ENCODE peak calls at places on chromosomes 13 and 19, in five cellular contexts. I, T, E, S and W are unnamed samples. For H3K36me3, the result is how much of the 10 kb centered on the place peaks cover.

GRCh38 chr13:73179906-73180305 is 121.1 kb downstream of the KLF5 start:
- DNase-seq in I (no peak), T (no peak), E (no peak), S (no peak), W (no peak)

GRCh38 chr13:104106705-104107393 is 1040.6 kb upstream of the SLC10A2 start:
- DNase-seq in I (peak), T (no peak), E (no peak), S (no peak), W (no peak)

GRCh38 chr13:93525087-93525486 is 298.5 kb downstream of the GPC6 start:
- DNase-seq in I (no peak), T (no peak), E (no peak), S (no peak), W (no peak)

GRCh38 chr13:45297456-45298205 is 43.4 kb downstream of the TPT1 start:
- DNase-seq in I (no peak), T (no peak), E (no peak), S (no peak), W (no peak)

GRCh38 chr19:23896912-23897311 is 17.8 kb upstream of the ZNF726 start:
- DNase-seq in I (no peak), T (no peak), E (no peak), S (no peak), W (no peak)

GRCh38 chr19:3397266-3398022 is 31.1 kb downstream of the NFIC start:
- DNase-seq in I (peak), T (no peak), E (no peak), S (peak), W (peak)

GRCh38 chr13:73061478-73062275 is 2.9 kb downstream of the KLF5 start:
- DNase-seq in I (peak), T (no peak), E (peak), S (peak), W (no peak)

GRCh38 chr19:12969292-12969988 is at the start of gene DAND5:
- DNase-seq in I (no peak), T (no peak), E (no peak), S (no peak), W (peak)

GRCh38 chr13:92175330-92175729 is 776.9 kb downstream of the GPC5 start:
- DNase-seq in I (peak), T (no peak), E (no peak), S (peak), W (no peak)

GRCh38 chr19:33159893-33160292 is 28.0 kb downstream of the WDR88 start:
- DNase-seq in I (no peak), T (no peak), E (peak), S (no peak), W (no peak)

GRCh38 chr19:50750010-50750409 is 20.3 kb upstream of the GPR32 start:
- DNase-seq in I (no peak), T (no peak), E (no peak), S (no peak), W (no peak)

GRCh38 chr19:31279436-31279765 is 69.8 kb downstream of the TSHZ3 start:
- DNase-seq in I (no peak), T (no peak), E (peak), S (no peak), W (no peak)

GRCh38 chr13:32969516-32969941 is 46.7 kb upstream of the KL start:
- DNase-seq in I (no peak), T (no peak), E (no peak), S (no peak), W (no peak)

GRCh38 chr13:104831823-104832222 is 1703.6 kb downstream of the EFNB2 start:
- DNase-seq in I (no peak), T (no peak), E (no peak), S (no peak), W (no peak)

GRCh38 chr13:18951412-18951811 is 230.2 kb downstream of the TUBA3C start:
- DNase-seq in I (no peak), T (no peak), E (peak), S (no peak), W (no peak)

GRCh38 chr19:27652281-27652680 is 1560.7 kb downstream of the UQCRFS1 start:
- DNase-seq in I (no peak), T (no peak), E (no peak), S (no peak), W (no peak)

GRCh38 chr13:39107484-39108040 is 69.3 kb downstream of the NHLRC3 start:
- DNase-seq in I (no peak), T (no peak), E (no peak), S (no peak), W (no peak)

GRCh38 chr19:17504456-17504855 is 7.0 kb upstream of the PGLS start:
- DNase-seq in I (no peak), T (no peak), E (no peak), S (no peak), W (no peak)

GRCh38 chr19:17332677-17333581 is 1.7 kb downstream of the ANO8 start:
- DNase-seq in I (peak), T (no peak), E (peak), S (no peak), W (no peak)

GRCh38 chr19:51368366-51369282 is at the start of gene CLDND2:
- DNase-seq in I (no peak), T (no peak), E (no peak), S (no peak), W (no peak)

GRCh38 chr19:50290011-50290410 is 39.2 kb downstream of the KCNC3 start:
- DNase-seq in I (no peak), T (no peak), E (no peak), S (no peak), W (no peak)

GRCh38 chr19:51372649-51373504 is at the start of gene NKG7:
- DNase-seq in I (no peak), T (peak), E (peak), S (no peak), W (no peak)

DNA sequence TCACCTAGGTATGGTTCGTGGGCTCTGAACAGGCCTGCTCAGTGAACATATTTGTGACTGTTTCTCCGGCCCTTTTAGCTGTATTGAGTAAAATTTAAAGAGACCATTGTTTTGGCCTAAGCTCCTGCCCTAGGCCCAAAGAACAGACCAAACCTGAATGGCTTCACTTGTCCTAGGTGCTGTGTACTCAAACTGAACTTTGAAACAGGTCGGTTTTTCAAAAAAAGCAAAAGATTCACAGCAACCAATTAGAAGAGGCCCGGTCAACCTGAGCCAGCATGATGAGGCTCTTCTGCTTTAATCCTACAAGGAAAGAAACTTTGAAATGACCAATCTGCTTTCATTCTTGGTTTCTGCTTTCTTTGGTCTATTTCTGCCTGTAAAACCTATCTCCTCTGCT is 50.6 kb downstream of the USPL1 start:
- DNase-seq in I (no peak), T (no peak), E (no peak), S (no peak), W (no peak)
- H3K36me3 ChIP-seq in I (under half), T (under half), E (under half), S (under half), W (under half)

DNA sequence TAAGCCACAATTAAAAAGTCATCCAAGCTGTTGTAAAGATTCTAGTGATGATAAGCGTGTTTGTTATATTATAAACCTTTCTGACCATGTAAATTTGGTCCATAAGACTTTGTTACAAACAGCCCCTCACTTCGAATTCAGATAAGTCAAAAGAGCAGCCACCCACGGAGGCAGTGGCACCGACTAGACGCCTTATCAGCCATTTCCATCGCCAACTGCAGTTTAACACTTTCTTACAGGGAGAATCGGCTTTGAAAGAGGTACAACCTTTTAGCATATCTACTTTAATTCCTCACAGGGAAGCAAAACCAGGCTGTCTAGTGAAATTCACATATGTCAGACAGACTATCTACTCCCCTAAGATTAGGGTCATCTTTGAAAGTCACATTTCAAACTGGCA is 47.5 kb downstream of the SOX21 start:
- DNase-seq in I (no peak), T (no peak), E (no peak), S (no peak), W (no peak)
- H3K36me3 ChIP-seq in I (under half), T (under half), E (under half), S (under half), W (under half)

GRCh38 chr13:31674056-31674455 is 65.3 kb upstream of the RXFP2 start:
- DNase-seq in I (no peak), T (no peak), E (no peak), S (no peak), W (no peak)
- H3K36me3 ChIP-seq in I (under half), T (under half), E (under half), S (under half), W (under half)

GRCh38 chr13:26213345-26213744 is 8.8 kb downstream of the RNF6 start:
- DNase-seq in I (no peak), T (no peak), E (no peak), S (no peak), W (no peak)

GRCh38 chr13:26219726-26220125 is 2.4 kb downstream of the RNF6 start:
- DNase-seq in I (peak), T (no peak), E (no peak), S (no peak), W (no peak)

GRCh38 chr13:26216042-26216441 is 6.1 kb downstream of the RNF6 start:
- DNase-seq in I (no peak), T (no peak), E (no peak), S (no peak), W (no peak)

GRCh38 chr13:26208292-26208691 is 13.8 kb downstream of the RNF6 start:
- DNase-seq in I (no peak), T (no peak), E (no peak), S (no peak), W (no peak)

DNA sequence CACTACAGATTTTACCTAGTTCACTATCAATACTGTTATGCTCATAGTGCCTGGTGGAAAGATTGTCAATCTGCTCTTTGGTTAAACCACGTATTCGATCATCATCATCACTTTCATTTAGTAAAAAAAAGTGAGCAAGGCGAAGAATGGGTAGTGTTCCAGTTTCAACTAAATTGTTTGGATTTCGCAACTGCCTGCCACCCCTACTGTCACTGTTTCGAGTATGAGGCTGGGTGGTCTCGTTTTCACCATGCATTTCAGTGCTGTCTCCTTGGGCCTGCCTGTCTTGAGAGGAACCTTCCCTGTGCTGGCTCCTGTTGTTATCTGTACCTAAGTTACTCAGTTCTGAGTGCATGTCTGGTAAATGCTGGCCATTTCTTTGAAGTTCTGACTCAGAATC is 8.1 kb downstream of the RNF6 start:
- DNase-seq in I (no peak), T (no peak), E (no peak), S (no peak), W (no peak)
- H3K36me3 ChIP-seq in I (under half), T (under half), E (half or more), S (under half), W (half or more)

DNA sequence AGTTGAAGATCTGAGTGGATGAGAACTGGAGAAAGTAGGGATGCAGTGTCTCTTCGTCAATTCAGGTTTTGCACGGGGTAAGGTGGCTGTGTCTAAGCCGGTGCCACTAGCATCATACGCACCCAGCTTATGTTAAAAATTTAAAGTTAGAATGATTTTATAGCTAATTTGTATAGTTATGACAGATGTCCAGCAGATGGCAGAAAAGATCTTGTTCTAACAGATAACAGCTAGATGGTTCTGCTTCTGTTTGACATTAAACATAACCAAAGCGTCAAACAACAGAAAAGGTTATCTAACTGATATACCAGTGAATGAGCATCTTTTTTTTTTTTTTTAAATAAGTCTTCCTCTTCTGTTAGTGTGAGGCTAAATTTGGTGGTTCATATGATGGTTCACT is 18.8 kb upstream of the EDDM13 start:
- DNase-seq in I (peak), T (no peak), E (no peak), S (no peak), W (no peak)
- H3K36me3 ChIP-seq in I (under half), T (under half), E (under half), S (under half), W (under half)

DNA sequence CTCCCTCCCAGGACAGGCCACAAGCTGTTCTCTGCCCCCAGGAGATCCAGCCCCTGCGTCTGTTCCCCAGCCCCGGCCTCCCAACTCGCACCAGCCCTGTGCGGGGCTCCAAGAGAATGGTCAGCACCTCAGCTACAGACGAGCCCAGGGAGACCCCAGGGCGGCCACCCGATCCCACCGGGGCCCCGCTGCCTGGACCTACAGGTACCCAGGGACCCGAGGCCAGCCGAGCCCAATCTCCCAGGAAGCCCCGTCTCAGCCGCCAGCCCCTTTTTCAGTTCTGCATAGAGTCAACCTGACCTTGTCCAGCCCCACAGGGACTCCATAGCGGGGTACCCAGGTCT is 5.9 kb downstream of the PNPLA6 start:
- DNase-seq in I (no peak), T (no peak), E (no peak), S (no peak), W (no peak)
- H3K36me3 ChIP-seq in I (under half), T (under half), E (half or more), S (under half), W (half or more)

GRCh38 chr19:10921909-10922637 is 6.4 kb downstream of the YIPF2 start:
- DNase-seq in I (no peak), T (no peak), E (no peak), S (no peak), W (peak)

GRCh38 chr19:10923503-10924076 is 4.8 kb downstream of the YIPF2 start:
- DNase-seq in I (no peak), T (no peak), E (no peak), S (no peak), W (no peak)

GRCh38 chr19:10921199-10921879 is 7.1 kb downstream of the YIPF2 start:
- DNase-seq in I (no peak), T (no peak), E (no peak), S (no peak), W (no peak)

GRCh38 chr19:10920781-10921180 is 7.7 kb downstream of the YIPF2 start:
- DNase-seq in I (no peak), T (no peak), E (no peak), S (no peak), W (no peak)

DNA sequence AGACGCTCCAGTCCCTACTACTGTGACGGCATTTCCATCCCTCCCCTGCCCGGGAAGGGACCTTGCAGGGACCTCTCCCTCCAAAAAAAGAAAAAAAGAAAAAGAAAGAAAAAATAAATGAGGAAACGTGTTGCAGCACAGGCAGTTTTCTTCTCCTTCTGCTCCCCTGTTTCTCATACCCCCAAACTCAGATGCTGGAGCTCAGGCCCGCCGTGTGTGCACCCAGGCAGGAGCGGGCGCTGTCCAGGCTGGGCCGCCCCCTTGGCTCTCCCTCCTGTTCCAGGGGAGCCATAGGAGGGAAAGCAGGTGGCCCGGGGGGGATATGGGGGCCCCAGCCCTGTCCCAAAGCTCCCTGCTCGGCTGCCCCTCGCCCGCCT is 5.8 kb downstream of the YIPF2 start:
- DNase-seq in I (no peak), T (no peak), E (no peak), S (no peak), W (no peak)
- H3K36me3 ChIP-seq in I (under half), T (under half), E (half or more), S (under half), W (under half)

DNA sequence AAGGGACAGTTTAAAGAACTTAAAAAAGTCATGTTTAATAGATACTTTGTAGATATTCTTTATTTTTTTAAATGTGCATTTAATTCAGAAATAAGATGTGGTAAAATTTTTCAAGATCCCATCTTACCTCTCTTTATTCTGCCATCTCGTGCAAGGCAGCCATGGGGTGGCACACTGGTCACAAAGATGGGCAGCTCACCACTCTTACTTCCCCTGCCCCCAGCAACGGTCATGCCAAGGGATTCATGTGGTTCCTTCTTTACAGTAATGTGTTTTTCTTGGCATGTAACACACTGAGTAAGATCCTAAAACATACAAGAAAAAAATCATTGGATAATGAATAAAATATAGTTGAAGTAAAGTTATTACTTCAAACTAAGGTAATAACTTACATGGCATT is 64.2 kb downstream of the LNX2 start:
- DNase-seq in I (peak), T (no peak), E (no peak), S (no peak), W (peak)
- H3K36me3 ChIP-seq in I (under half), T (under half), E (under half), S (under half), W (half or more)

DNA sequence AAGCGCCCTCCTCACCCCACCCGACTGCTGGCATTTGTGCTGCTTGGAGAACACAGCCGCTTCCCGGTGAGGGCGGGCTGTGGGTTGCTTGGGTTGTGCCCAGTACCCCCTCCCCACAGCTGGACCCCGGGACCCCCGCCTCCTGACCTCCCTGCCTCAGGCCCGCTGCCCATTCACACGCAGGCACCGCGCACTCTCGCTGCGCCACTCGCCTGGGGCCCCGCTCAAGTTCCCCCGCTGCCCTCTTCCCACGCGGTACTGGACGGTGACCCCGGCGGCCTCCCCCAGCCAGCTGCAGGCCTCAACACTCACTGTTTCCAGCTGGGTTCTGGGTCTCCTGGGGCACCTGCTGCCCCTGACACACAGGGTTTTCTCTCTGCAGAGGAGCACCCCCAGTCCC is 16.4 kb downstream of the PLEKHJ1 start:
- DNase-seq in I (no peak), T (no peak), E (no peak), S (no peak), W (no peak)
- H3K36me3 ChIP-seq in I (under half), T (under half), E (half or more), S (under half), W (half or more)

GRCh38 chr13:46782066-46782465 is 14.9 kb downstream of the ESD start:
- DNase-seq in I (no peak), T (no peak), E (no peak), S (no peak), W (no peak)

GRCh38 chr13:46778095-46778494 is 18.9 kb downstream of the ESD start:
- DNase-seq in I (peak), T (no peak), E (no peak), S (no peak), W (no peak)

GRCh38 chr13:46775385-46776065 is 21.4 kb downstream of the ESD start:
- DNase-seq in I (no peak), T (no peak), E (no peak), S (no peak), W (no peak)

GRCh38 chr13:46783504-46783903 is 13.5 kb downstream of the ESD start:
- DNase-seq in I (no peak), T (no peak), E (no peak), S (no peak), W (no peak)

DNA sequence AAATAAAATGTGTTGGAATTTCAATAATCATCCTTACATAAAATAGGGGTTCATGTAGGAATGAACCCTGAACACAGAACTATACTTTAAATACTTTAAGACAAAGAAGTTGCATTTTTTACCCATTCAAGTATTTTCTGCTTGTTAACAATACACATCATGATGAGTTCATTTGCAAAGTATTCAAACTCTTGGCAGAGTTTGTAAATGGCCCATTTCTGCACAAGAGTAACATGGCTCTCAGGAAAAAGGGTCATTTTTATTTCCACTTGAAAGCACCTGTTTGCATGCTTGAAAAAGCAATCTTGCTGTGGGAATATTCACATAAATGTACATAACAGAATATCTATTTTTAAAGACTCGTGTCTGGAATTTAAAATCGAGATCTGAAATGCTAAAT is 18.1 kb downstream of the ESD start:
- DNase-seq in I (no peak), T (no peak), E (no peak), S (no peak), W (no peak)
- H3K36me3 ChIP-seq in I (half or more), T (under half), E (under half), S (under half), W (half or more)